ENCODE peak calls at places on chromosomes 5 and 9, in four cellular contexts. X is left ventricle myocardium inferior, K is A549, L is BJ. W is an unnamed sample.

GRCh38 chr9:114938687-114939575 is 8.5 kb upstream of the TNFSF8 start:
- DNase-seq in K (no peak), L (no peak), X (no peak), W (no peak)

GRCh38 chr5:59038169-59039002 is 455.5 kb downstream of the RAB3C start:
- DNase-seq in X (no peak), L (no peak), K (peak; percentile 71), W (peak; percentile 43)

GRCh38 chr9:82598254-82599039 is 464.5 kb downstream of the RASEF start:
- DNase-seq in K (no peak), X (no peak), L (no peak), W (no peak)

GRCh38 chr5:60354322-60354721 is 345.6 kb downstream of the DEPDC1B start:
- DNase-seq in L (no peak), X (no peak), K (no peak), W (no peak)

GRCh38 chr5:149404746-149405549 is 25.9 kb upstream of the IL17B start:
- DNase-seq in X (no peak), L (no peak), K (peak; percentile 50), W (no peak)

GRCh38 chr5:42970636-42971559 is 69.2 kb downstream of the ANXA2R start:
- DNase-seq in L (no peak), K (peak; percentile 48), X (peak; percentile 31), W (peak; percentile 40)

GRCh38 chr5:178507151-178507932 is 82.9 kb downstream of the COL23A1 start:
- DNase-seq in X (no peak), K (no peak), L (no peak), W (no peak)

GRCh38 chr5:1375871-1376850 is 31.3 kb upstream of the CLPTM1L start:
- DNase-seq in K (no peak), L (no peak), X (no peak), W (no peak)

GRCh38 chr9:89661956-89662717 is 57.3 kb downstream of the GADD45G start:
- DNase-seq in L (peak; percentile 76), X (peak; percentile 99), K (peak; percentile 87), W (peak; percentile 65)

GRCh38 chr5:135033026-135033861 is 784 bp downstream of the PITX1 start:
- DNase-seq in K (peak; percentile 62), L (no peak), X (peak; percentile 12), W (no peak)

GRCh38 chr9:84937086-84937670 is 267.6 kb downstream of the NTRK2 start:
- DNase-seq in X (no peak), K (no peak), L (no peak), W (no peak)

GRCh38 chr9:117076571-117077300 is 338.1 kb downstream of the ASTN2 start:
- DNase-seq in L (no peak), K (no peak), X (no peak), W (no peak)

GRCh38 chr9:89723696-89724095 is 118.9 kb downstream of the GADD45G start:
- DNase-seq in K (no peak), L (no peak), X (no peak), W (no peak)

GRCh38 chr5:83015676-83016075 is 61.5 kb downstream of the TMEM167A start:
- DNase-seq in L (no peak), X (no peak), K (no peak), W (no peak)

GRCh38 chr5:40679998-40680681 is 425 bp downstream of the PTGER4 start:
- DNase-seq in K (no peak), L (no peak), X (peak; percentile 28), W (no peak)

GRCh38 chr5:79547429-79547822 is 33.5 kb upstream of the HOMER1 start:
- DNase-seq in K (no peak), X (no peak), L (no peak), W (peak; percentile 5)

GRCh38 chr5:134819404-134819963 is 26.3 kb upstream of the C5orf24 start:
- DNase-seq in K (no peak), L (no peak), X (no peak), W (no peak)

GRCh38 chr9:137242329-137243204 is 1.5 kb downstream of the TUBB4B start:
- DNase-seq in L (no peak), K (no peak), X (no peak), W (no peak)

GRCh38 chr9:137240841-137241489 is at the start of gene TUBB4B:
- DNase-seq in K (peak; percentile 100), L (peak; percentile 99), X (peak; percentile 99), W (peak; percentile 100)

GRCh38 chr9:137237759-137238726 is 3.0 kb upstream of the TUBB4B start:
- DNase-seq in L (no peak), X (no peak), K (peak; percentile 42), W (no peak)

GRCh38 chr9:137241490-137242328 is 622 bp downstream of the TUBB4B start:
- DNase-seq in X (peak; percentile 72), L (no peak), K (no peak), W (no peak)

DNA sequence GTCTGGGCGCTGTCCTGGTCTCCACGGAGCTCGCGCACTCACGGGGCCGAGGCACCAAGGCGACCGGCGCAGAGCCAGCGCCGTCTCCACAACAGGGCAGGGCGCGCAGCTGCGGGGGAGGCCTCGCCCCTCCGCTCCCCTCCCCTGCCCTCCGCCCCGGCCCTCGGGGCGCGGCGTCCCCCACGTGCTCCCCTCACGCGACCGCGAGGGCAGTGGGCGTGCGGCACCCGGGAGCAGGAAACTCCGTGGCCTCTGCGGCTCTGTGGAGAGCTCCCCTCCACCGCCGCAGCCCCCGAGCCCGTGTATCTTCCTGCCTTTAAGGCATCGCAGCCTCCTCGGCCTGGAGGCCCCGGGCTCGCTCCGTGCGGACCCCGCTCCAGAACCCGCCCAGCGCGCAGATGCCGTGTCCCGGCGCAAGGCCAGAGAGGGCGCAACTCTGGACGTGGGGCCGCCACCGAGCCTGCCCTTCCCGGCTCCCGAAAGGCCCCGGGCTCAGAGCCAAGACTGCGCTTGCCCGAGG is 706 bp upstream of the TUBB4B start:
- DNase-seq in X (peak; percentile 84), K (peak; percentile 80), L (no peak), W (no peak)
- TF ChIP-seq CTCF in X (peak; percentile 21), K (peak; percentile 22), L (no peak), W (no peak)

GRCh38 chr5:114448496-114448895 is 86.6 kb downstream of the KCNN2 start:
- DNase-seq in L (no peak), K (no peak), X (no peak), W (no peak)

GRCh38 chr5:114450516-114450909 is 88.6 kb downstream of the KCNN2 start:
- DNase-seq in X (no peak), K (no peak), L (no peak), W (no peak)

GRCh38 chr5:114449836-114450515 is 88.1 kb downstream of the KCNN2 start:
- DNase-seq in L (no peak), X (peak; percentile 61), K (peak; percentile 45), W (peak; percentile 53)

GRCh38 chr5:114447084-114447773 is 85.4 kb downstream of the KCNN2 start:
- DNase-seq in K (peak; percentile 11), X (no peak), L (no peak), W (no peak)
- TF ChIP-seq CTCF in K (no peak), X (peak; percentile 28), L (peak; percentile 39), W (peak; percentile 8)

DNA sequence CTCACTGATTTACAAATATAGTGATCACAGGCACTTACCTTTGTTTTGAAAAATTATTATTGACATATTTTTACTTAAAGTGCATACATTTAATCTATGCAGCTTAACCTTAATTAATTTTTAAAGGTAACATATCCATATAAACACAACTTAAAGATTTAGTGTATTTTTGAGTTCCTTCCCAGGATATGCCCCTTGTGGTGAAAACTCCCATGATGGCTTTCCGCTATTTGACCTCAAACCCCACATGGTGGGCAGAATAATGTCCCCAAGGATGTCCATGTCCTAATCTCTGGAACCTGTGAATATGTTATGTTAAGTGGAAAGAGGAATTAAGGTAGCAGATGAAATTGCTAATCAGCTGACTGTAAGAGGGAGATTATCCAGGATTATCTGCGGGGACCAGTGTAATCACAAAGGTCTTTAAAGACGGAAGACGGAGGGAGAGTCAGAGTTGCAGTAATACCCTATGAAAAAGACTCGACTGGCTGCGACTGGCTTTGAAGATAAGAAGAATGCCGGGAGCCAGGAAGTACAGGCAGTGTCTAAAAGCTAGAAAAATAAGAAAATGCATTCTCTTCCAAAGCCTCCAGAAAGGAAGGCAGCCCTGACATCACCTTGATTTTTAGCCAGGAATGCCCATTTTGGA is 193.9 kb downstream of the ICE1 start:
- DNase-seq in K (no peak), X (no peak), L (no peak), W (no peak)
- TF ChIP-seq CTCF in K (no peak), X (no peak), L (no peak), W (no peak)

DNA sequence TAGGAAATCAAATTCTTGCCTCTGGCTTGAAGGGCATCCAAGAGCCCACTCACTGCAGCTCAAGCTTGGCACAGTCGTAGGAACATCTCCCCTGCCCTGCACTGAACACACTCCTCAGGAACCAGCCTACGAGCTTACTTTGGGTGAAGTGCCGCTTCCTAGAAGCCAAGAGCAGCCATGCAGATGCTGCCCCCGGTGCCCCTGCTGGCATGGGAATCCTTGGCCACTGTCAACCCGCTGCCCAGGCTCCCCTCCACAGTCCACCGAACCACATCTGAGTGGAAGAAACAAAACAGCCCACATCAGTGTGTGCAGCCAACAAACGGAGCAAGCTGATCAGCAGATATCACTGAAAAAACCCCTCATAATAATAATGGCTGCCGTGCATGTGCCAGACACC is 89.8 kb downstream of the TMEM215 start:
- DNase-seq in L (no peak), K (no peak), X (no peak), W (no peak)
- TF ChIP-seq CTCF in L (no peak), K (no peak), X (no peak), W (no peak)